ENCODE peak calls at places on chromosome 17, in eight cellular contexts. V is upper lobe of right lung, C is heart right ventricle, R is tibial artery, A is MM.1S, Y is pancreas, U is transverse colon, F is PC-3. E is an unnamed sample. For H3K4me1, the result is how much of the 10 kb centered on the place peaks cover.

GRCh38 chr17:66842959-66843358 is 8.0 kb downstream of the CACNG5 start:
- DNase-seq in U (no peak), A (no peak), C (no peak), Y (no peak), V (no peak), R (no peak), F (no peak), E (no peak)

GRCh38 chr17:46135126-46135812 is 58.0 kb downstream of the KANSL1 start:
- DNase-seq in Y (no peak), V (no peak), A (no peak), R (no peak), F (no peak), U (no peak), C (no peak), E (no peak)

GRCh38 chr17:43330876-43331639 is 67.7 kb upstream of the ARL4D start:
- DNase-seq in C (no peak), R (no peak), A (peak), V (no peak), Y (no peak), F (no peak), U (no peak), E (no peak)

GRCh38 chr17:56699186-56699895 is 105.8 kb downstream of the NOG start:
- DNase-seq in R (peak), F (peak), C (peak), U (peak), V (peak), Y (peak), A (no peak), E (peak)

GRCh38 chr17:79919862-79920720 is 80.9 kb upstream of the CBX4 start:
- DNase-seq in Y (no peak), U (no peak), R (no peak), F (no peak), A (no peak), C (peak), V (no peak), E (no peak)

GRCh38 chr17:78557598-78558039 is 19.6 kb downstream of the DNAH17 start:
- DNase-seq in U (no peak), Y (no peak), V (no peak), A (no peak), F (peak), C (no peak), R (no peak), E (no peak)

GRCh38 chr17:73013816-73014663 is 78.4 kb downstream of the SLC39A11 start:
- DNase-seq in F (peak), V (no peak), R (no peak), C (no peak), A (no peak), U (no peak), Y (no peak), E (no peak)

GRCh38 chr17:16473286-16474011 is 18.5 kb downstream of the LRRC75A start:
- DNase-seq in C (no peak), F (no peak), R (no peak), A (no peak), Y (no peak), V (no peak), U (no peak), E (no peak)

GRCh38 chr17:37726891-37727780 is 17.7 kb downstream of the HNF1B start:
- DNase-seq in U (peak), A (no peak), F (no peak), V (no peak), R (no peak), C (no peak), Y (peak), E (peak)

GRCh38 chr17:1899403-1900000 is 69.7 kb downstream of the RPA1 start:
- DNase-seq in U (no peak), V (no peak), A (no peak), C (no peak), Y (no peak), F (peak), R (no peak), E (no peak)
- TF ChIP-seq CTCF in U (no peak), V (no peak), A (no peak), C (no peak), Y (no peak), F (peak), R (peak), E (no peak)

GRCh38 chr17:38871992-38872605 is 2.2 kb downstream of the LASP1 start:
- DNase-seq in Y (no peak), A (no peak), U (no peak), F (no peak), C (no peak), V (no peak), R (no peak), E (no peak)
- H3K4me1 ChIP-seq in Y (under half), A (under half), U (half or more), F (under half), C (half or more), V (half or more), R (half or more), E (half or more)

GRCh38 chr17:70102531-70102930 is 27.5 kb downstream of the KCNJ16 start:
- DNase-seq in A (no peak), V (no peak), R (no peak), Y (no peak), U (no peak), C (no peak), F (no peak), E (no peak)

GRCh38 chr17:70099884-70100283 is 24.9 kb downstream of the KCNJ16 start:
- DNase-seq in C (no peak), V (no peak), U (no peak), Y (no peak), F (no peak), R (no peak), A (no peak), E (no peak)

GRCh38 chr17:70098030-70098429 is 23.0 kb downstream of the KCNJ16 start:
- DNase-seq in F (no peak), Y (no peak), V (no peak), R (no peak), U (no peak), A (no peak), C (no peak), E (no peak)

GRCh38 chr17:70099267-70099666 is 24.2 kb downstream of the KCNJ16 start:
- DNase-seq in Y (no peak), U (no peak), C (no peak), V (no peak), R (no peak), A (no peak), F (no peak), E (no peak)

GRCh38 chr17:70100983-70101382 is 26.0 kb downstream of the KCNJ16 start:
- DNase-seq in C (no peak), Y (no peak), V (no peak), U (no peak), F (peak), R (no peak), A (no peak), E (no peak)
- TF ChIP-seq CTCF in C (peak), Y (no peak), V (no peak), U (no peak), F (peak), R (no peak), A (no peak), E (no peak)

GRCh38 chr17:15456972-15457722 is 10.3 kb downstream of the CDRT4 start:
- DNase-seq in F (peak), V (no peak), R (peak), C (peak), A (no peak), Y (peak), U (peak), E (no peak)
- H3K4me1 ChIP-seq in F (under half), V (under half), R (under half), C (under half), A (under half), Y (under half), U (under half), E (under half)

DNA sequence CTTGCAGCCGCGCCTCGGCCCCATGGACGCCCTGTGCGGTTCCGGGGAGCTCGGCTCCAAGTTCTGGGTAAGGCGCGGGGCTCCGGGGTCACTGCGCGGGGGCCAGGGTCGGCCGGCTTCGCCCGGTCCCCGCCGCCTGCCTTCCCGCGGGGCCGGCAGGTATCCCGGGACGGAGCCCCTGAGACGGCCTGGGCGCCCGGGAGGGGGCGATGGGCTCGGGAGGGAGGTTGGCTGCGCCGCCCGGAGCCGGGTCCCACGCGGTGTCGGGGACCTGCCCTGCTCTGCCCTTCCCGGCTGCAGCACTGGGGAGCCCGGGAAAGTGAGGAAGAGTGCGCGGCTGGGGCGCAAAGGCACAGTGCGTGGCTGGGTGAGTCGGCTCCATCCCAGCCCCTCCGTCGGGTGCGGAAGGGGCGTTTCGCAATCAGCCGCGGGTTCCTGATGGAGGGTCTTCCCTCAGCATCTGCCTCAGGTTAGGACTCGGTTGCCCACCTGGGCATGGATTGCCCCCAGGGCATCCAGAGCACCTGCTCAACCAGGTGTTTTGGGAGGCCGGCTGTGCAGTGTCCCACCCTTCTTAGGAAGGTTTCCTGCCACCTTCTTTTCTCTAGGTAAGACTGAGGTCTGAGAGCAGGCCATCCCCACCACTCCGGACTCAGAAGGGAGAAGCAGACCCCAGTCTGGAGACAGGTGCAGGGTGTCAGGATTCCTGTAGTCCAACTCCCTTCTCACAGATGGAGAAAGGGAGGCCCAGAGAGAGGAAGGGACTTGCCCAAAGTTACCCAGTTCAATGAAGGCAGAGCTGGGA is 436 bp downstream of the ABCC3 start:
- DNase-seq in Y (no peak), U (no peak), V (no peak), A (no peak), R (no peak), C (no peak), F (peak), E (no peak)
- TF ChIP-seq CTCF in Y (no peak), U (no peak), V (no peak), A (no peak), R (no peak), C (no peak), F (peak), E (no peak)

GRCh38 chr17:40354191-40355122 is 10.1 kb downstream of the GJD3 start:
- DNase-seq in C (no peak), V (no peak), A (no peak), Y (no peak), R (no peak), F (no peak), U (no peak), E (no peak)
- H3K4me1 ChIP-seq in C (under half), V (under half), A (under half), Y (under half), R (under half), F (under half), U (under half), E (under half)

DNA sequence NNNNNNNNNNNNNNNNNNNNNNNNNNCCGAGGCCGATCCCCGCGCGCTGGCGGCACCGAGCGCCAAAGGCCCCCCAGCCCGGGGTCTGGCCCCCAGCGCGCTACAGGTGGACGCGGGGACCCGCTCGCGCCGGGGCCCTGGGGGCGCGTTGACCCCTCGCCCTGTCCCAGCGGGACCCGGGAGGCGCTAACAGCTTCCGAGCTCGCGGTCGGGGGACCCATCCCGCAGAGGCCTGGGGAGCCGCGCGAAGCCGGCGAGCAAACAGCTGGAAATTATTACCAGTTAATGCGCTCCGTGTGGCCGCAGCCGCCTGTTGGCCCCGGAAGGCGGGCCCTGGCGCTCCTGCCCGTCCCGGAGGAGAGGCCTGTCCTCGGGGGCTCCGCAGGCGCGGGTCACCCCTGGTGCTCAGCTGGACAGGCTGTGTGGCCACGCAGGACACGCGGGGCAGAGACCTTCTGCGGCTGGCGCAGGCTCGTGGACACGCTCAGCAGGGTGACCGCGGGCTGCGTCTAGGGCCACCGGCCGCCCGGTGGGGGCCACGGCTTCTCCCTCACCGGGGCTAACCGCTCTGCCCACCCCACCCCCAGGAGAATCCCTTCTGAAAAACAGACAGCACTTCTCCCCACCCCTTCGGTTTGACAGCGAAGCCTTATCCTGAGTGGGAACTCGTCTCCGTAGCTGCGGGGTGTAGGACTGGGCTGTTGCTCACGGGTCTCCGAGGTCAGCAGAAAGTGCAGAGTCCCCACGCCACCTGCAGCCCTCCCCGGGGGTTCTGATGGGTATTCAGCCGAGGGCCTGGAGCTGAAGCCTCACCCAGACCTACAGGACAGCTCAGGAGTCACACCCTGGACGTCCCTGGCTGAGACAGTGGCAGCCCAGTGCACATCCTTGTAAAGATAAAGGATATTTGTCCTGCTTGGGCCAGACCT is 138.7 kb upstream of the RPH3AL start:
- DNase-seq in V (peak), C (peak), F (no peak), U (peak), A (no peak), Y (peak), R (no peak), E (peak)
- TF ChIP-seq CTCF in V (no peak), C (no peak), F (no peak), U (no peak), A (no peak), Y (no peak), R (no peak), E (no peak)

DNA sequence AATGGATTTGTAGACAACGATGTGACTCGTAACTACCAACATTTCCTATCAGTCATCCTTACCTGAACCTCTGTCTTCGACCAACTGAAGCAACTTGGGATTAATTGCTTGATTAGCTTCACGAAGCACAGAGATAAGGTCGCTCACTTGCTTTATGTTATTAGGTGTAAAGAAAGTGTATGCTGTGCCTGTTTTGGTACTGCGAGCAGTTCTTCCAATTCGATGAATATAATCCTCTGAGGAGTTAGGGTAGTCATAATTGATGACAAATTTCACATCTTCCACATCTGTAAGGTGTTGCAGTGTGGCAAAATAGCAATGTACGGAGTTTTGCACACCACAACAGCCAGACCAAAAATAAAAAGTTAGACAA is 3.6 kb upstream of the POLG2 start:
- DNase-seq in U (no peak), R (no peak), C (no peak), V (no peak), A (no peak), Y (no peak), F (no peak), E (no peak)
- H3K4me1 ChIP-seq in U (half or more), R (half or more), C (half or more), V (half or more), A (under half), Y (under half), F (half or more), E (half or more)

DNA sequence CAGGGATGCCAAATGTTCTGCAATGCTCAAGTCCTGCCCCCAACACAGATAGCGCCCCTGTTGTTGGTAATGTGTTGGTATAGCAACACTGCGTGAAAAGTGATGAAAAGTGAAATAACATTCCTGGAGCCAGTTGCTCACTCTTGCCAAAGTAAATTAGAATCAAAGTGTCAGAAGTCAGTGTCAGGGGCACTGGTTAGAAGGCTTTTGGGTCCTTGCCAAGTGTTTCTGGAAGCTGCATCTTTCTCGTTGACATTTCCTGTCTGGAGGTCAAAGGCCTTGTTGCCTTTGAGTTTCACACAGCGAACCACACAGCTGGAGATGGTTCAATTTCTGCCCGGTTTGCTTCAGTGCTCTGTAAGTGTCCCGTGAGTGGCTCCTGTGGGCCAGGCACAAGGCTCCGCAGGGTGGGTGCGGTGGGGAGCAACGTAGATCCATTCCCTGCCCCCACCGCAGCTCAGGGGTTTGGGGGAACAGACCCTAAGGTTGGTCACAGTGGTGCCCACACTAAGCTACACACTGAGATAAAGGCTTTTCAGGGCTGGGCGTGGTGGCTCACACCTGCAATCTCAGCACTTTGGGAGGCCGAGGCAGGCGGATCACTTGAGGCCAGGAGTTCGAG is 3.6 kb upstream of the SLC16A5 start:
- DNase-seq in U (no peak), V (no peak), F (peak), R (no peak), Y (no peak), A (peak), C (no peak), E (no peak)
- TF ChIP-seq CTCF in U (no peak), V (no peak), F (no peak), R (no peak), Y (no peak), A (no peak), C (no peak), E (no peak)

GRCh38 chr17:59752922-59753321 is 45.5 kb downstream of the VMP1 start:
- DNase-seq in R (no peak), U (no peak), A (no peak), C (no peak), F (no peak), Y (no peak), V (no peak), E (no peak)

GRCh38 chr17:59754547-59754946 is 47.1 kb downstream of the VMP1 start:
- DNase-seq in R (no peak), F (peak), U (no peak), A (no peak), Y (no peak), C (no peak), V (no peak), E (no peak)

GRCh38 chr17:59751955-59752413 is 44.5 kb downstream of the VMP1 start:
- DNase-seq in R (no peak), F (no peak), C (no peak), A (no peak), Y (no peak), U (no peak), V (no peak), E (no peak)

GRCh38 chr17:59753522-59754467 is 46.3 kb downstream of the VMP1 start:
- DNase-seq in Y (no peak), C (no peak), F (peak), R (no peak), A (peak), V (no peak), U (no peak), E (no peak)

GRCh38 chr17:59752446-59752845 is 45.0 kb downstream of the VMP1 start:
- DNase-seq in Y (no peak), V (no peak), U (no peak), R (no peak), C (no peak), F (no peak), A (no peak), E (no peak)
- H3K4me1 ChIP-seq in Y (under half), V (under half), U (under half), R (under half), C (under half), F (under half), A (under half), E (under half)

E was measured in stomach.